ENCODE peak calls at places on chromosomes 3 and 15, in eight cellular contexts. One of them, this sample, is unnamed.

GRCh38 chr3:155079795-155080546 is at the start of gene MME:
- DNase-seq in mammary epithelial cell: peak; percentile 69
- DNase-seq in naive thymus-derived CD4-positive, alpha-beta T cell: no peak
- DNase-seq in astrocyte: peak; percentile 32
- DNase-seq in cardiac muscle cell: peak; percentile 70
- DNase-seq in A549: no peak
- DNase-seq in psoas muscle: peak; percentile 81
- DNase-seq in GM23248: peak; percentile 86
- DNase-seq in this sample: no peak

GRCh38 chr3:122268257-122269024 is 56.6 kb upstream of the CSTA start:
- DNase-seq in mammary epithelial cell: no peak
- DNase-seq in naive thymus-derived CD4-positive, alpha-beta T cell: no peak
- DNase-seq in astrocyte: peak; percentile 6
- DNase-seq in cardiac muscle cell: no peak
- DNase-seq in A549: no peak
- DNase-seq in psoas muscle: no peak
- DNase-seq in GM23248: no peak
- DNase-seq in this sample: no peak

GRCh38 chr3:42224658-42225421 is 41.1 kb downstream of the CCK start:
- DNase-seq in mammary epithelial cell: no peak
- DNase-seq in naive thymus-derived CD4-positive, alpha-beta T cell: no peak
- DNase-seq in astrocyte: no peak
- DNase-seq in cardiac muscle cell: no peak
- DNase-seq in A549: no peak
- DNase-seq in psoas muscle: no peak
- DNase-seq in GM23248: no peak
- DNase-seq in this sample: no peak

GRCh38 chr3:52879581-52879980 is 17.8 kb downstream of the STIMATE start:
- DNase-seq in mammary epithelial cell: no peak
- DNase-seq in naive thymus-derived CD4-positive, alpha-beta T cell: no peak
- DNase-seq in astrocyte: no peak
- DNase-seq in cardiac muscle cell: no peak
- DNase-seq in A549: no peak
- DNase-seq in psoas muscle: no peak
- DNase-seq in GM23248: no peak
- DNase-seq in this sample: no peak

GRCh38 chr15:23648920-23649515 is 1.4 kb upstream of the MAGEL2 start:
- DNase-seq in mammary epithelial cell: no peak
- DNase-seq in naive thymus-derived CD4-positive, alpha-beta T cell: peak; percentile 4
- DNase-seq in astrocyte: no peak
- DNase-seq in cardiac muscle cell: peak; percentile 53
- DNase-seq in A549: peak; percentile 18
- DNase-seq in psoas muscle: peak; percentile 47
- DNase-seq in GM23248: peak; percentile 33
- DNase-seq in this sample: no peak

GRCh38 chr3:3110749-3111361 is 681 bp upstream of the IL5RA start:
- DNase-seq in mammary epithelial cell: no peak
- DNase-seq in naive thymus-derived CD4-positive, alpha-beta T cell: no peak
- DNase-seq in astrocyte: no peak
- DNase-seq in cardiac muscle cell: no peak
- DNase-seq in A549: no peak
- DNase-seq in psoas muscle: no peak
- DNase-seq in GM23248: no peak
- DNase-seq in this sample: no peak

GRCh38 chr3:82506204-82506603 is 744.8 kb upstream of the GBE1 start:
- DNase-seq in mammary epithelial cell: no peak
- DNase-seq in naive thymus-derived CD4-positive, alpha-beta T cell: no peak
- DNase-seq in astrocyte: no peak
- DNase-seq in cardiac muscle cell: no peak
- DNase-seq in A549: no peak
- DNase-seq in psoas muscle: no peak
- DNase-seq in GM23248: no peak
- DNase-seq in this sample: no peak

GRCh38 chr3:53223541-53223966 is 32.3 kb downstream of the TKT start:
- DNase-seq in mammary epithelial cell: no peak
- DNase-seq in naive thymus-derived CD4-positive, alpha-beta T cell: no peak
- DNase-seq in astrocyte: no peak
- DNase-seq in cardiac muscle cell: no peak
- DNase-seq in A549: no peak
- DNase-seq in psoas muscle: peak; percentile 23
- DNase-seq in GM23248: no peak
- DNase-seq in this sample: no peak

GRCh38 chr3:189646902-189647542 is 15.8 kb downstream of the TP63 start:
- DNase-seq in mammary epithelial cell: no peak
- DNase-seq in naive thymus-derived CD4-positive, alpha-beta T cell: no peak
- DNase-seq in astrocyte: no peak
- DNase-seq in cardiac muscle cell: no peak
- DNase-seq in A549: no peak
- DNase-seq in psoas muscle: no peak
- DNase-seq in GM23248: no peak
- DNase-seq in this sample: no peak

GRCh38 chr3:100033184-100033583 is 81.1 kb downstream of the FILIP1L start:
- DNase-seq in mammary epithelial cell: peak; percentile 83
- DNase-seq in naive thymus-derived CD4-positive, alpha-beta T cell: no peak
- DNase-seq in astrocyte: peak; percentile 99
- DNase-seq in cardiac muscle cell: no peak
- DNase-seq in A549: peak; percentile 37
- DNase-seq in psoas muscle: no peak
- DNase-seq in GM23248: peak; percentile 37
- DNase-seq in this sample: no peak

GRCh38 chr3:63960048-63960711 is 48.0 kb upstream of the SCAANT1 start:
- DNase-seq in mammary epithelial cell: peak; percentile 71
- DNase-seq in naive thymus-derived CD4-positive, alpha-beta T cell: no peak
- DNase-seq in astrocyte: peak; percentile 72
- DNase-seq in cardiac muscle cell: no peak
- DNase-seq in A549: peak; percentile 60
- DNase-seq in psoas muscle: peak; percentile 61
- DNase-seq in GM23248: peak; percentile 85
- DNase-seq in this sample: no peak

DNA sequence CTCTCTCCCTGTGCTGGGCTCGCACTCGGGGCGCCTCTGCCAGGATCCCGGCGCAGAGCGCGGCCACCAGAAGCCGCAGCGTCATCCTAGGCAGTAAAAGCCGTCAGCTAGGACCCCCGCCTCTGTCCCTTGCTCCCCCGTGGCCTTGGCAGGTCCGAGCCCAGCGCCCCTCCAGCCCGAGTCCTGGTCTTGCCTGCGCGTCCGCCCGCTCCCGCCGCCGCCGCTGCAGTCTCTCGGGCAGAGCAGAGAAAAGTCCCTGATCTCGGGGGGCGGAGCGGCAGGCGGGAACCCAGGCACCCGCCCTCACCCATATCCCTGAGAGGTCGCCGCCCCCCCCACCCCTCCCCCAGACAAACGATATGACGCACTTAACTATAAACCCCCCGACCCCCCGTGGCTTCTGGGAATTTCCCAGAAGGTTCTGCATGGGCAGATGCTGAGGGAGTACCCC is at the start of gene COL7A1:
- DNase-seq in mammary epithelial cell: no peak
- DNase-seq in naive thymus-derived CD4-positive, alpha-beta T cell: no peak
- DNase-seq in astrocyte: no peak
- DNase-seq in cardiac muscle cell: no peak
- DNase-seq in A549: no peak
- DNase-seq in psoas muscle: no peak
- DNase-seq in GM23248: peak; percentile 51
- DNase-seq in this sample: no peak
- H3K27ac ChIP-seq in mammary epithelial cell: peak within 1 kb of the TSS; percentile 97
- H3K27ac ChIP-seq in naive thymus-derived CD4-positive, alpha-beta T cell: no peak within 1 kb of the TSS
- H3K27ac ChIP-seq in astrocyte: peak within 1 kb of the TSS; percentile 92
- H3K27ac ChIP-seq in cardiac muscle cell: peak within 1 kb of the TSS; percentile 81
- H3K27ac ChIP-seq in A549: peak within 1 kb of the TSS; percentile 99
- H3K27ac ChIP-seq in psoas muscle: peak within 1 kb of the TSS; percentile 94
- H3K27ac ChIP-seq in GM23248: peak within 1 kb of the TSS; percentile 44
- H3K27ac ChIP-seq in this sample: peak within 1 kb of the TSS; percentile 90

DNA sequence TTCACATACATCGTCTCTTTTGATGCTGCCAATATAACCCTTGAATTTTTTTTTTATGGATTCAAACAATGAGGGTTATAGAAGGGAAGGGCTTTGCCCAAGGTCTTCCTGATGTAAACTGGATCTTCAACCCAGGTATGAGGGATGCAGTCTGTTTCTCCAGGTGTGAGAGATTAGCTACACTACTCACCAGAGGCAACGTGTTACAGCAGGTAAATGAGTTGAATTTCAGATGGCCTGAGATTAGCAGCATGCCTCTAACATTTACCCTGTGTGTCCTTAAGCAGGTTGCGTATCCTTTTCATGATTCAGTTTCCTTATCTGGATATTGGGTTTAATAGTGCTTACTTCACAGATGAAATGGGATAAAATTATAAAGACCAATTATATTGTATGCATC is 1.9 kb downstream of the RTP4 start:
- DNase-seq in mammary epithelial cell: peak; percentile 76
- DNase-seq in naive thymus-derived CD4-positive, alpha-beta T cell: no peak
- DNase-seq in astrocyte: no peak
- DNase-seq in cardiac muscle cell: no peak
- DNase-seq in A549: no peak
- DNase-seq in psoas muscle: no peak
- DNase-seq in GM23248: no peak
- DNase-seq in this sample: no peak
- H3K4me3 ChIP-seq in mammary epithelial cell: no peak overlapping the region
- H3K4me3 ChIP-seq in naive thymus-derived CD4-positive, alpha-beta T cell: peak overlapping the region; percentile 50
- H3K4me3 ChIP-seq in astrocyte: no peak overlapping the region
- H3K4me3 ChIP-seq in cardiac muscle cell: no peak overlapping the region
- H3K4me3 ChIP-seq in A549: no peak overlapping the region
- H3K4me3 ChIP-seq in psoas muscle: no peak overlapping the region
- H3K4me3 ChIP-seq in GM23248: no peak overlapping the region
- H3K4me3 ChIP-seq in this sample: no peak overlapping the region

GRCh38 chr3:46987485-46988401 is 8.3 kb downstream of the NBEAL2 start:
- DNase-seq in mammary epithelial cell: peak; percentile 17
- DNase-seq in naive thymus-derived CD4-positive, alpha-beta T cell: peak; percentile 88
- DNase-seq in astrocyte: no peak
- DNase-seq in cardiac muscle cell: no peak
- DNase-seq in A549: peak; percentile 30
- DNase-seq in psoas muscle: peak; percentile 81
- DNase-seq in GM23248: no peak
- DNase-seq in this sample: peak; percentile 57

GRCh38 chr3:46985588-46985987 is 6.1 kb downstream of the NBEAL2 start:
- DNase-seq in mammary epithelial cell: no peak
- DNase-seq in naive thymus-derived CD4-positive, alpha-beta T cell: no peak
- DNase-seq in astrocyte: no peak
- DNase-seq in cardiac muscle cell: no peak
- DNase-seq in A549: no peak
- DNase-seq in psoas muscle: peak; percentile 36
- DNase-seq in GM23248: no peak
- DNase-seq in this sample: no peak

GRCh38 chr3:46986055-46986730 is 6.7 kb downstream of the NBEAL2 start:
- DNase-seq in mammary epithelial cell: no peak
- DNase-seq in naive thymus-derived CD4-positive, alpha-beta T cell: no peak
- DNase-seq in astrocyte: no peak
- DNase-seq in cardiac muscle cell: no peak
- DNase-seq in A549: no peak
- DNase-seq in psoas muscle: no peak
- DNase-seq in GM23248: no peak
- DNase-seq in this sample: no peak

GRCh38 chr3:46988616-46989015 is 9.2 kb downstream of the NBEAL2 start:
- DNase-seq in mammary epithelial cell: no peak
- DNase-seq in naive thymus-derived CD4-positive, alpha-beta T cell: no peak
- DNase-seq in astrocyte: no peak
- DNase-seq in cardiac muscle cell: no peak
- DNase-seq in A549: no peak
- DNase-seq in psoas muscle: peak; percentile 30
- DNase-seq in GM23248: no peak
- DNase-seq in this sample: no peak

GRCh38 chr3:46986782-46987484 is 7.5 kb downstream of the NBEAL2 start:
- DNase-seq in mammary epithelial cell: no peak
- DNase-seq in naive thymus-derived CD4-positive, alpha-beta T cell: no peak
- DNase-seq in astrocyte: no peak
- DNase-seq in cardiac muscle cell: peak; percentile 14
- DNase-seq in A549: no peak
- DNase-seq in psoas muscle: peak; percentile 32
- DNase-seq in GM23248: no peak
- DNase-seq in this sample: no peak
- H3K4me1 ChIP-seq in mammary epithelial cell: peaks cover 18% of the 10 kb centered on the region
- H3K4me1 ChIP-seq in naive thymus-derived CD4-positive, alpha-beta T cell: peaks cover 58% of the 10 kb centered on the region
- H3K4me1 ChIP-seq in astrocyte: peaks cover 4% of the 10 kb centered on the region
- H3K4me1 ChIP-seq in cardiac muscle cell: peaks cover 10% of the 10 kb centered on the region
- H3K4me1 ChIP-seq in A549: peaks cover 22% of the 10 kb centered on the region
- H3K4me1 ChIP-seq in psoas muscle: no peaks in the 10 kb centered on the region
- H3K4me1 ChIP-seq in GM23248: no peaks in the 10 kb centered on the region
- H3K4me1 ChIP-seq in this sample: peaks cover 50% of the 10 kb centered on the region

DNA sequence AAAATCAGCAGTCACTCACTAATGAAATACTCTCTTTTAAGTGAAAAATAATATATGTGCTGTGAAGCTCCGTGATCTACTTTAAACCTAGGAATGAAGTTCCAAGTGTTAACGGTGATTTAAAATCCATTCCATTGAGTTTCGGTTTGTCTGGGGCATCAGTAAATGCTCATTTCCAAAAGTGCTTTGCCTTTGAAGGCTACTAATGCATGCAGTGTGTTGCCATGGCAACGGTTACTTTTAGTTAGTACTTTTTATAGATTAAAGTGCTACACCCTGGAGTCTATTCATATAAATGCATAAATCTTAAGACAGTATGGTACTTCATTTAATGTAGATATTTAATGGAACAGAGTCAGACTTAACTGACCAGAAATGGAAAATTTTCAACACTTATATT is 46.5 kb upstream of the GOLGA8J start:
- DNase-seq in mammary epithelial cell: no peak
- DNase-seq in naive thymus-derived CD4-positive, alpha-beta T cell: no peak
- DNase-seq in astrocyte: no peak
- DNase-seq in cardiac muscle cell: no peak
- DNase-seq in A549: no peak
- DNase-seq in psoas muscle: no peak
- DNase-seq in GM23248: peak; percentile 36
- DNase-seq in this sample: no peak
- H3K27ac ChIP-seq in mammary epithelial cell: no peak overlapping the region
- H3K27ac ChIP-seq in naive thymus-derived CD4-positive, alpha-beta T cell: no peak overlapping the region
- H3K27ac ChIP-seq in astrocyte: no peak overlapping the region
- H3K27ac ChIP-seq in cardiac muscle cell: no peak overlapping the region
- H3K27ac ChIP-seq in A549: no peak overlapping the region
- H3K27ac ChIP-seq in psoas muscle: no peak overlapping the region
- H3K27ac ChIP-seq in GM23248: no peak overlapping the region
- H3K27ac ChIP-seq in this sample: no peak overlapping the region

DNA sequence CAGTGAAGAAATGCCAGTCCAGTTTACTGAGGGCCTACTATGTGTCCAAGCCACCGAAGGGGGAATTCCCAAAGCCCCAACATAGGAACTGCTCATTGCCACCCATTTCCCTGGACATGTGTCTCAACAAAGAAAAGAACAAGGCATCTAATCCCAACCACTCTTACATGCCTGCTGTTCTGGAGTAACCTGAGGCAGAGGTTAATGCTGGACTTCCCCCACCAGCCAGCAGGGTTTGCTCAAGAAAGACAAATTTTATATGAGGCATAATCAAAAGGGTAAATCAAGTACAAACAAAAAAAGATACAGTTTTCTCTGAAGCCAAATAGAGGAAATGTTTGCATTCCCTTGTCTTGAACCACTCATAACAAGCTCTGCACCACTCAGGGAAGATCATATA is 4.1 kb downstream of the ADCY5 start:
- DNase-seq in mammary epithelial cell: no peak
- DNase-seq in naive thymus-derived CD4-positive, alpha-beta T cell: no peak
- DNase-seq in astrocyte: no peak
- DNase-seq in cardiac muscle cell: no peak
- DNase-seq in A549: no peak
- DNase-seq in psoas muscle: no peak
- DNase-seq in GM23248: no peak
- DNase-seq in this sample: no peak
- H3K4me3 ChIP-seq in mammary epithelial cell: no peak overlapping the region
- H3K4me3 ChIP-seq in naive thymus-derived CD4-positive, alpha-beta T cell: no peak overlapping the region
- H3K4me3 ChIP-seq in astrocyte: no peak overlapping the region
- H3K4me3 ChIP-seq in cardiac muscle cell: peak overlapping the region; percentile 37
- H3K4me3 ChIP-seq in A549: no peak overlapping the region
- H3K4me3 ChIP-seq in psoas muscle: no peak overlapping the region
- H3K4me3 ChIP-seq in GM23248: no peak overlapping the region
- H3K4me3 ChIP-seq in this sample: no peak overlapping the region

GRCh38 chr3:16503191-16503776 is 10.2 kb downstream of the RFTN1 start:
- DNase-seq in mammary epithelial cell: no peak
- DNase-seq in naive thymus-derived CD4-positive, alpha-beta T cell: no peak
- DNase-seq in astrocyte: no peak
- DNase-seq in cardiac muscle cell: no peak
- DNase-seq in A549: no peak
- DNase-seq in psoas muscle: no peak
- DNase-seq in GM23248: peak; percentile 24
- DNase-seq in this sample: no peak
- H3K4me1 ChIP-seq in mammary epithelial cell: no peaks in the 10 kb centered on the region
- H3K4me1 ChIP-seq in naive thymus-derived CD4-positive, alpha-beta T cell: peaks cover 20% of the 10 kb centered on the region
- H3K4me1 ChIP-seq in astrocyte: peaks cover 3% of the 10 kb centered on the region
- H3K4me1 ChIP-seq in cardiac muscle cell: peaks cover 25% of the 10 kb centered on the region
- H3K4me1 ChIP-seq in A549: no peaks in the 10 kb centered on the region
- H3K4me1 ChIP-seq in psoas muscle: peaks cover 10% of the 10 kb centered on the region
- H3K4me1 ChIP-seq in GM23248: peaks cover 4% of the 10 kb centered on the region
- H3K4me1 ChIP-seq in this sample: no peaks in the 10 kb centered on the region

This sample was measured in esophagus squamous epithelium.